ENCODE peak calls at places on chromosome 19, in ten cellular contexts. One of them, this sample, is unnamed.

GRCh38 chr19:8110931-8111330 is 38.5 kb downstream of the FBN3 start:
- DNase-seq in effector CD4-positive, alpha-beta T cell: no peak
- DNase-seq in stimulated activated CD8-positive, alpha-beta memory T cell treated with anti-CD3 and anti-CD28 coated beads, Interleukin-7, amount 100 ng/mL, for 48 hours: no peak
- DNase-seq in cerebellum: no peak
- DNase-seq in prostate gland: no peak
- DNase-seq in B cell: no peak
- DNase-seq in NCI-H1092 treated with DMSO at 0.1 percent for 48 hours: no peak
- DNase-seq in NCI-H524: no peak
- DNase-seq in fibroblast of mammary gland: no peak
- DNase-seq in HEK293T: no peak
- DNase-seq in this sample: no peak

GRCh38 chr19:41997851-41998229 is 3.8 kb upstream of the ATP1A3 start:
- DNase-seq in effector CD4-positive, alpha-beta T cell: no peak
- DNase-seq in stimulated activated CD8-positive, alpha-beta memory T cell treated with anti-CD3 and anti-CD28 coated beads, Interleukin-7, amount 100 ng/mL, for 48 hours: no peak
- DNase-seq in cerebellum: peak
- DNase-seq in prostate gland: no peak
- DNase-seq in B cell: no peak
- DNase-seq in NCI-H1092 treated with DMSO at 0.1 percent for 48 hours: no peak
- DNase-seq in NCI-H524: peak
- DNase-seq in fibroblast of mammary gland: no peak
- DNase-seq in HEK293T: no peak
- DNase-seq in this sample: no peak

GRCh38 chr19:38815059-38816001 is 2.6 kb upstream of the LGALS4 start:
- DNase-seq in effector CD4-positive, alpha-beta T cell: no peak
- DNase-seq in stimulated activated CD8-positive, alpha-beta memory T cell treated with anti-CD3 and anti-CD28 coated beads, Interleukin-7, amount 100 ng/mL, for 48 hours: no peak
- DNase-seq in cerebellum: no peak
- DNase-seq in prostate gland: no peak
- DNase-seq in B cell: no peak
- DNase-seq in NCI-H1092 treated with DMSO at 0.1 percent for 48 hours: no peak
- DNase-seq in NCI-H524: no peak
- DNase-seq in fibroblast of mammary gland: no peak
- DNase-seq in HEK293T: peak
- DNase-seq in this sample: no peak

GRCh38 chr19:23095406-23095805 is 21.4 kb upstream of the ZNF730 start:
- DNase-seq in effector CD4-positive, alpha-beta T cell: no peak
- DNase-seq in stimulated activated CD8-positive, alpha-beta memory T cell treated with anti-CD3 and anti-CD28 coated beads, Interleukin-7, amount 100 ng/mL, for 48 hours: no peak
- DNase-seq in cerebellum: no peak
- DNase-seq in prostate gland: no peak
- DNase-seq in B cell: no peak
- DNase-seq in NCI-H1092 treated with DMSO at 0.1 percent for 48 hours: no peak
- DNase-seq in NCI-H524: no peak
- DNase-seq in fibroblast of mammary gland: peak
- DNase-seq in HEK293T: no peak
- DNase-seq in this sample: no peak

GRCh38 chr19:44430956-44431355 is 17.3 kb downstream of the ZNF229 start:
- DNase-seq in effector CD4-positive, alpha-beta T cell: no peak
- DNase-seq in stimulated activated CD8-positive, alpha-beta memory T cell treated with anti-CD3 and anti-CD28 coated beads, Interleukin-7, amount 100 ng/mL, for 48 hours: no peak
- DNase-seq in cerebellum: no peak
- DNase-seq in prostate gland: no peak
- DNase-seq in B cell: no peak
- DNase-seq in NCI-H1092 treated with DMSO at 0.1 percent for 48 hours: no peak
- DNase-seq in NCI-H524: no peak
- DNase-seq in fibroblast of mammary gland: no peak
- DNase-seq in HEK293T: no peak
- DNase-seq in this sample: no peak

GRCh38 chr19:3239367-3239766 is 14.9 kb downstream of the CELF5 start:
- DNase-seq in effector CD4-positive, alpha-beta T cell: no peak
- DNase-seq in stimulated activated CD8-positive, alpha-beta memory T cell treated with anti-CD3 and anti-CD28 coated beads, Interleukin-7, amount 100 ng/mL, for 48 hours: no peak
- DNase-seq in cerebellum: no peak
- DNase-seq in prostate gland: no peak
- DNase-seq in B cell: no peak
- DNase-seq in NCI-H1092 treated with DMSO at 0.1 percent for 48 hours: no peak
- DNase-seq in NCI-H524: no peak
- DNase-seq in fibroblast of mammary gland: no peak
- DNase-seq in HEK293T: no peak
- DNase-seq in this sample: no peak

GRCh38 chr19:20611866-20612265 is 46.3 kb upstream of the ZNF737 start:
- DNase-seq in effector CD4-positive, alpha-beta T cell: no peak
- DNase-seq in stimulated activated CD8-positive, alpha-beta memory T cell treated with anti-CD3 and anti-CD28 coated beads, Interleukin-7, amount 100 ng/mL, for 48 hours: no peak
- DNase-seq in cerebellum: no peak
- DNase-seq in prostate gland: no peak
- DNase-seq in B cell: no peak
- DNase-seq in NCI-H1092 treated with DMSO at 0.1 percent for 48 hours: no peak
- DNase-seq in NCI-H524: no peak
- DNase-seq in fibroblast of mammary gland: no peak
- DNase-seq in HEK293T: no peak
- DNase-seq in this sample: no peak

GRCh38 chr19:7978196-7978825 is 27.1 kb downstream of the ELAVL1 start:
- DNase-seq in effector CD4-positive, alpha-beta T cell: no peak
- DNase-seq in stimulated activated CD8-positive, alpha-beta memory T cell treated with anti-CD3 and anti-CD28 coated beads, Interleukin-7, amount 100 ng/mL, for 48 hours: no peak
- DNase-seq in cerebellum: no peak
- DNase-seq in prostate gland: no peak
- DNase-seq in B cell: no peak
- DNase-seq in NCI-H1092 treated with DMSO at 0.1 percent for 48 hours: no peak
- DNase-seq in NCI-H524: no peak
- DNase-seq in fibroblast of mammary gland: no peak
- DNase-seq in HEK293T: no peak
- DNase-seq in this sample: no peak

GRCh38 chr19:2714531-2715269 is 6.5 kb downstream of the DIRAS1 start:
- DNase-seq in effector CD4-positive, alpha-beta T cell: no peak
- DNase-seq in stimulated activated CD8-positive, alpha-beta memory T cell treated with anti-CD3 and anti-CD28 coated beads, Interleukin-7, amount 100 ng/mL, for 48 hours: no peak
- DNase-seq in cerebellum: no peak
- DNase-seq in prostate gland: no peak
- DNase-seq in B cell: peak
- DNase-seq in NCI-H1092 treated with DMSO at 0.1 percent for 48 hours: no peak
- DNase-seq in NCI-H524: no peak
- DNase-seq in fibroblast of mammary gland: no peak
- DNase-seq in HEK293T: no peak
- DNase-seq in this sample: no peak

GRCh38 chr19:45423033-45423588 is 606 bp downstream of the ERCC1 start:
- DNase-seq in effector CD4-positive, alpha-beta T cell: peak
- DNase-seq in stimulated activated CD8-positive, alpha-beta memory T cell treated with anti-CD3 and anti-CD28 coated beads, Interleukin-7, amount 100 ng/mL, for 48 hours: no peak
- DNase-seq in cerebellum: no peak
- DNase-seq in prostate gland: no peak
- DNase-seq in B cell: peak
- DNase-seq in NCI-H1092 treated with DMSO at 0.1 percent for 48 hours: no peak
- DNase-seq in NCI-H524: no peak
- DNase-seq in fibroblast of mammary gland: no peak
- DNase-seq in HEK293T: no peak
- DNase-seq in this sample: no peak

GRCh38 chr19:50835785-50836542 is 2.6 kb upstream of the KLK15 start:
- DNase-seq in effector CD4-positive, alpha-beta T cell: peak
- DNase-seq in stimulated activated CD8-positive, alpha-beta memory T cell treated with anti-CD3 and anti-CD28 coated beads, Interleukin-7, amount 100 ng/mL, for 48 hours: peak
- DNase-seq in cerebellum: peak
- DNase-seq in prostate gland: peak
- DNase-seq in B cell: peak
- DNase-seq in NCI-H1092 treated with DMSO at 0.1 percent for 48 hours: peak
- DNase-seq in NCI-H524: peak
- DNase-seq in fibroblast of mammary gland: peak
- DNase-seq in HEK293T: peak
- DNase-seq in this sample: peak

GRCh38 chr19:10219678-10220077 is 11.5 kb downstream of the S1PR2 start:
- DNase-seq in effector CD4-positive, alpha-beta T cell: no peak
- DNase-seq in stimulated activated CD8-positive, alpha-beta memory T cell treated with anti-CD3 and anti-CD28 coated beads, Interleukin-7, amount 100 ng/mL, for 48 hours: no peak
- DNase-seq in cerebellum: no peak
- DNase-seq in prostate gland: no peak
- DNase-seq in B cell: peak
- DNase-seq in NCI-H1092 treated with DMSO at 0.1 percent for 48 hours: no peak
- DNase-seq in NCI-H524: peak
- DNase-seq in fibroblast of mammary gland: peak
- DNase-seq in HEK293T: peak
- DNase-seq in this sample: no peak

GRCh38 chr19:11657307-11657706 is 60.0 kb downstream of the ZNF627 start:
- DNase-seq in effector CD4-positive, alpha-beta T cell: no peak
- DNase-seq in stimulated activated CD8-positive, alpha-beta memory T cell treated with anti-CD3 and anti-CD28 coated beads, Interleukin-7, amount 100 ng/mL, for 48 hours: no peak
- DNase-seq in cerebellum: no peak
- DNase-seq in prostate gland: no peak
- DNase-seq in B cell: no peak
- DNase-seq in NCI-H1092 treated with DMSO at 0.1 percent for 48 hours: peak
- DNase-seq in NCI-H524: peak
- DNase-seq in fibroblast of mammary gland: no peak
- DNase-seq in HEK293T: no peak
- DNase-seq in this sample: no peak

GRCh38 chr19:33388231-33388816 is 14.8 kb downstream of the CEBPG start:
- DNase-seq in effector CD4-positive, alpha-beta T cell: no peak
- DNase-seq in stimulated activated CD8-positive, alpha-beta memory T cell treated with anti-CD3 and anti-CD28 coated beads, Interleukin-7, amount 100 ng/mL, for 48 hours: no peak
- DNase-seq in cerebellum: no peak
- DNase-seq in prostate gland: no peak
- DNase-seq in B cell: peak
- DNase-seq in NCI-H1092 treated with DMSO at 0.1 percent for 48 hours: no peak
- DNase-seq in NCI-H524: no peak
- DNase-seq in fibroblast of mammary gland: no peak
- DNase-seq in HEK293T: no peak
- DNase-seq in this sample: no peak

GRCh38 chr19:18418725-18419194 is 438 bp upstream of the SSBP4 start:
- DNase-seq in effector CD4-positive, alpha-beta T cell: peak
- DNase-seq in stimulated activated CD8-positive, alpha-beta memory T cell treated with anti-CD3 and anti-CD28 coated beads, Interleukin-7, amount 100 ng/mL, for 48 hours: no peak
- DNase-seq in cerebellum: no peak
- DNase-seq in prostate gland: no peak
- DNase-seq in B cell: no peak
- DNase-seq in NCI-H1092 treated with DMSO at 0.1 percent for 48 hours: no peak
- DNase-seq in NCI-H524: peak
- DNase-seq in fibroblast of mammary gland: no peak
- DNase-seq in HEK293T: no peak
- DNase-seq in this sample: no peak

GRCh38 chr19:44356383-44357111 is at the start of gene ZNF112:
- DNase-seq in effector CD4-positive, alpha-beta T cell: no peak
- DNase-seq in stimulated activated CD8-positive, alpha-beta memory T cell treated with anti-CD3 and anti-CD28 coated beads, Interleukin-7, amount 100 ng/mL, for 48 hours: no peak
- DNase-seq in cerebellum: peak
- DNase-seq in prostate gland: peak
- DNase-seq in B cell: no peak
- DNase-seq in NCI-H1092 treated with DMSO at 0.1 percent for 48 hours: peak
- DNase-seq in NCI-H524: peak
- DNase-seq in fibroblast of mammary gland: peak
- DNase-seq in HEK293T: peak
- DNase-seq in this sample: peak

GRCh38 chr19:57615346-57615745 is 1.3 kb downstream of the ZNF134 start:
- DNase-seq in effector CD4-positive, alpha-beta T cell: no peak
- DNase-seq in stimulated activated CD8-positive, alpha-beta memory T cell treated with anti-CD3 and anti-CD28 coated beads, Interleukin-7, amount 100 ng/mL, for 48 hours: no peak
- DNase-seq in cerebellum: no peak
- DNase-seq in prostate gland: no peak
- DNase-seq in B cell: no peak
- DNase-seq in NCI-H1092 treated with DMSO at 0.1 percent for 48 hours: no peak
- DNase-seq in NCI-H524: no peak
- DNase-seq in fibroblast of mammary gland: no peak
- DNase-seq in HEK293T: no peak
- DNase-seq in this sample: no peak

GRCh38 chr19:51783373-51783772 is 11.6 kb upstream of the FPR3 start:
- DNase-seq in effector CD4-positive, alpha-beta T cell: no peak
- DNase-seq in stimulated activated CD8-positive, alpha-beta memory T cell treated with anti-CD3 and anti-CD28 coated beads, Interleukin-7, amount 100 ng/mL, for 48 hours: no peak
- DNase-seq in cerebellum: no peak
- DNase-seq in prostate gland: no peak
- DNase-seq in B cell: no peak
- DNase-seq in NCI-H1092 treated with DMSO at 0.1 percent for 48 hours: no peak
- DNase-seq in NCI-H524: peak
- DNase-seq in fibroblast of mammary gland: peak
- DNase-seq in HEK293T: no peak
- DNase-seq in this sample: no peak

This sample was measured in GOT3.